ENCODE peak calls at places on chromosome 10, in four cellular contexts. F is fibroblast of lung, E is right lobe of liver, C is pancreas. P is an unnamed sample. For H3K27me3 and H3K36me3, the result is how much of the 10 kb centered on the place peaks cover.

GRCh38 chr10:132003286-132003924 is 21.7 kb upstream of the BNIP3 start:
- DNase-seq in F (no peak), E (no peak), C (no peak), P (no peak)

GRCh38 chr10:127506094-127506493 is 43.0 kb upstream of the NPS start:
- DNase-seq in F (no peak), E (no peak), C (no peak), P (no peak)

GRCh38 chr10:133308431-133309110 is at the start of the genes TUBGCP2 and ZNF511:
- DNase-seq in F (peak), C (peak), E (peak), P (peak)

GRCh38 chr10:1567742-1568495 is 169.4 kb downstream of the ADARB2 start:
- DNase-seq in F (no peak), E (no peak), C (no peak), P (no peak)

GRCh38 chr10:35335718-35336083 is 608 bp upstream of the CCNY start:
- DNase-seq in E (no peak), F (peak), C (peak), P (no peak)

GRCh38 chr10:93993782-93994668 is at the start of gene PLCE1:
- DNase-seq in C (peak), E (peak), F (peak), P (peak)

GRCh38 chr10:21172774-21173432 is 275.8 kb upstream of the NEBL start:
- DNase-seq in E (no peak), F (peak), C (peak), P (peak)

GRCh38 chr10:74642901-74643585 is 183.4 kb upstream of the KAT6B start:
- DNase-seq in F (no peak), E (no peak), C (no peak), P (no peak)

GRCh38 chr10:121326905-121327304 is 271.3 kb downstream of the FGFR2 start:
- DNase-seq in C (no peak), E (no peak), F (no peak), P (no peak)

GRCh38 chr10:22803201-22803895 is 89.0 kb upstream of the PIP4K2A start:
- DNase-seq in C (no peak), F (peak), E (no peak), P (no peak)

GRCh38 chr10:78634389-78634815 is 434.4 kb upstream of the ZMIZ1 start:
- DNase-seq in E (no peak), C (no peak), F (peak), P (peak)

GRCh38 chr10:69333205-69333604 is 54.9 kb downstream of the HK1 start:
- DNase-seq in E (no peak), C (no peak), F (no peak), P (peak)

GRCh38 chr10:22682237-22683192 is 31.9 kb downstream of the PIP4K2A start:
- DNase-seq in C (no peak), F (peak), E (no peak), P (peak)

DNA sequence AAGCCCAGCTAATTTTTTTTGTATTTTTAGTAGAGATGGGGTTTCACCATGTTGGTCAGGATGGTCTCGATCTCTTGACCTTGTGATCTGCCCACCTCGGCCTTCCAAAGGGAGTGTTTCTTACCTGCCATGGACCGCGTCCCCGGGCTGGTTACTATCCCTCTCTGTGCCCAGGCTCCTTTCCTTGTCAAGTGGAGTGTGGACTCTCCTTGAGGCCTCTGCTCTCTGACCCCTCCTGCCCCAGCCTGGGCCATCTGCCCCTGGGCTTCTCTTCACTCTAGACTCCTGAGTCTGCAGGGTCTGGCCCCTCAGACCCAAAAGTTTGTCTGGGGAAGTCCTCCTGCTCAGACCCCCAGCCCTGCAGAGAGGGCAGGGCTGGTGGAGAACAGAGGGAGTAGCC is 20.7 kb downstream of the NEURL1 start:
- DNase-seq in F (no peak), C (no peak), E (no peak), P (no peak)
- H3K27me3 ChIP-seq in F (under half), C (under half), E (under half), P (under half)

DNA sequence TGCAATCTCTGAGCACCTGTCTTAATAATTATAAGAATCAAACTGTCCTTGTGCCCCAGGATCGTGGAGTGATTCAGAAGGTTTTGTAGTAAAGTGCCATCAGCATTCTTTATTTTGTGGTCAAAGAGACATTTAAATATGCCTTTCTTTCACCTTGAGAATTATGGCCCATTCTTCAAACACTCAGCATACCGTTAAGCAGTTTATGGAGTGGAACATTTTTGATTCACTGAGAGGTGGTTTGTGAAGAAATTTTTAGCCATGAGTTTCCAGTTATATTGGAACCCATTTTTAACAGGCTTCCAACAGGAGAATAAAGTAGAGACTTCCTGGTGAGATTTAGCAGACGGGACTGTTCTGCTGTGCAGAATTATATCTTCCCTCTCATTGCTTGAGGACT is 41.9 kb downstream of the CSTF2T start:
- DNase-seq in E (no peak), F (no peak), C (no peak), P (no peak)
- H3K4me3 ChIP-seq in E (no peak), F (no peak), C (no peak), P (no peak)

DNA sequence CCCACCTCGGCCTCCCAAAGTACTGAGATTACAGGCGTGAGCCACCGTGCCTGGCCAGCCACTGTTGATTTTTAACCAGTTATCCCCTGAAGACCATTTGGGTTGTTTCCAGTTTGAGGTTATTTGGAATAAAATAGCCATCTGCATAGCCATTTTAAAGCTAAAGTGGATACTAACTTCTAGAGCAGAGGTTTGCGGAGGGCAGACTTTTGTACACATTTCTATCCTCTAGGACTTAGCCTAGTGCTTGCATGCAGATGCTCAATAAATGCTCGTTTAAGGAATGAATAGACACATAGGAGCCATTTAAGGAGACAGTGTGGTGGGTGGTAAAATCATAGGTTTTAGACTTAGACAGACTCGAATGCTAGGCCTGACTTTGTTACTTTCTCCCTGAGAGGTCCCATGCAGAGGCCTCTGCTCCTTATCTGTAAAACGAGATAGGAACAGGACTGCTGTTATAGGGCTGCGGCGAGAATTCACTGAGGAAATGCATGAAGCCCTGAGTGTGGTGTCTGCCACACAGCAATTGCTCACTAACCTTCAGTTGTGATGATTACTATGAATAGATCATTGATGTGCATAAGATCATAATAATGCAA is 75.9 kb downstream of the PFKFB3 start:
- DNase-seq in E (no peak), C (no peak), F (no peak), P (no peak)
- H3K36me3 ChIP-seq in E (under half), C (under half), F (under half), P (under half)

GRCh38 chr10:43963793-43964425 is 315.2 kb upstream of the ZNF32 start:
- DNase-seq in E (no peak), C (no peak), F (no peak), P (no peak)

GRCh38 chr10:43965918-43966570 is 317.4 kb upstream of the ZNF32 start:
- DNase-seq in F (peak), E (no peak), C (no peak), P (no peak)

GRCh38 chr10:43964486-43964885 is 315.8 kb upstream of the ZNF32 start:
- DNase-seq in C (no peak), E (no peak), F (no peak), P (no peak)

GRCh38 chr10:43966571-43966965 is 317.9 kb upstream of the ZNF32 start:
- DNase-seq in E (no peak), C (no peak), F (no peak), P (no peak)

DNA sequence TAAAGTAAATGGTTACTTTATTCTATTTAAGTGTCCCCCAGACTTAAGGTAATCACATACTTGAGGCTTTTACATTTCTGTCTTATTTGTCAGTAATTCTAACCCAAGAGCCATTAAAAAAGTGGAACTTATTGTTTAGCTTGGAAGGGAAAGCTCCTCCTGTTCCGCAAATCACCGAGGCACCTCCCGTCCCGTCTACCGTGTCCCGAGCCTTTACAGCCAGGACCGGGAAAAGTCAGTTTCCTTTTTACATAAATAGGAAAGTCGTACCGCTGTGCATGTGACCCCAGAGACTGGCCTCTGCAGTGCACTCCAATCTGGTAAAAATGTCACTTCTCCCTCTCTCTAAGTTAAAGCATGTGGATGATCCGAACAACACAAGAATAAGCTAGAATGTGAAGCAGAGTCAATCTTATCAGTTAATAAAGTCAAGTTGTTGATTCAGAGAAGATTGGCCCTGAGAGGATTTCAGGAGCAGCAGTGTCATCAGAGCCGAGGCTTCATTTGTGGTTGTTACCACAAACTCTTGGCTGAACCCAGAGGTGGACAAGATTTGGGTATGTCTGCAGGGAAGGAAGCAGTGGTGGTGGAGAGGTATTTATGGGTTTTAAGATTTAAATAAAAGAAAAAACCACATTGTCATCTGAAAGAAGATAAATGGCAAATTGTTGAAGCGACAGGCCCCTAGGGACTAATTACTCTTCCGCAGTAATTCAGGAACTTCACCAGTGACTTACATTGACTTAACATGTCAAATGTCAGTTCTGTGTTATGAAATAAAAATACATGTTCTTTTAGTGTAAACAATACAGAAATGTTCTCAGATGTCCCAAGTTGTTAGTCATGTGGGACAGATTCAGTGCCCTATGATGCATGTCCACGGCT is 316.6 kb upstream of the ZNF32 start:
- DNase-seq in F (peak), E (no peak), C (no peak), P (no peak)
- H3K27me3 ChIP-seq in F (under half), E (under half), C (under half), P (under half)

DNA sequence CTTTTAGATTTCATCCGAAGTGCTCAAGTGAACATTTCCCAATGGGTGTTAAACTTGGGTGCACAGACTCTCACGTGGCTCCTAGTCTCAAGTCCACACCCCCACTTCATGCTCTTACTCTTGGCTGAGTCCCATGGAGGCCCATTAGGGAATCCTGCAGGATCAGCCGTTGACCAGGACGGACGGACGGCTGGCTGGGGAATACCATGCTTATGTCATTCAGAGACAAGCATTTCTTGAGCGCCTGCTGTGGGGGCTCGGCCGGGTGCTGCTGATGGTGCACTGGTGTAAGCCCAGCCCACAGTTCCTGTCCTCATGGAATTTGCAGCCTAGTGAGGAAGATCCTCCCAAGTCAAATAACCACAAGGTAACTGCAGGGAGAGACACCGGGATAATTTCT is 44.7 kb downstream of the PITRM1 start:
- DNase-seq in F (no peak), C (no peak), E (no peak), P (no peak)
- H3K4me3 ChIP-seq in F (no peak), C (no peak), E (no peak), P (no peak)

DNA sequence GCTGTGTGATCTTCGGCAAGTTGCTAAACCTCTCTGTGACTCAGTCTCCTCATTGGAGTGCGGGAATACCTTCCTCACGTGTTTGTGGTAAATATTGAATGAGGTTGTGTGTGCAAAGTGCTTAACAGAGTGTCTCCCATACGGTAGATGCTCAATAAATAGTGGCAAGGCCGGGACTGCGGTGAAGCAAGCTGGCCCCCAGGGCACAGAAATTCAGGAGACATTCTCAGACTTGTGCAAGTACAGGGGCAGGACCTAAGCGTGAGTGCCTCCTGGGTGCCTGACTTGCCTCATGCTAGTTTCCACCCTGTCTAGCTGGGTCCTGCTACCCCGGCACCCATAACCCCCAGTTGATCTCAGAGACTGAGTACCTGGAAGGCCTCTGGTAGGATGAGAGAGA is 97.8 kb downstream of the CDH23 start:
- DNase-seq in F (no peak), E (no peak), C (no peak), P (no peak)
- H3K36me3 ChIP-seq in F (under half), E (under half), C (under half), P (under half)

DNA sequence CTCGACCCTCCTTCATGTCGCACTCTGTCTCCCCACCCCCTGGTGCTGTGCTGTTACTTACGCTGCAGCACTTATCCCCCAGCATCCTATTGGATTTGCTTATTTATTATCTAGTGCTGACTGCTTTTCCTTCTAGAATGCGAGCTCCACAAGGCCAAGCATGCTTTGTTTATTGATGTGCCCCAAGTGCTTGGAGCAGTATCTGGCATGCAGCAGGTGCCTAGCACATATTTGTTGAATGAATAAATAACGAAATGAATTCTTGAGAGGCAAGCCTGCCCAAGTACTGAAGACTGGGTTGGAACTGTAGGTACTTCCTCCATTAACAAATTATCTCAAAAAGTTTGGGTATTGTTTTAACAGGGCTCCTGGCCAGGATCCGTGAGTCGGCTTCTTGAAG is 24.8 kb upstream of the ZNF32 start:
- DNase-seq in F (peak), E (no peak), C (no peak), P (no peak)
- H3K27me3 ChIP-seq in F (under half), E (under half), C (under half), P (under half)